ENCODE peak calls at places on chromosomes 4 and X, in four cellular contexts. E, D, C and A are unnamed samples.

GRCh38 chr4:15654556-15655222 is 468 bp downstream of the FBXL5 start:
- DNase-seq in D (peak), E (peak), C (peak), A (no peak)

GRCh38 chr4:158529505-158529904 is 7.8 kb downstream of the RXFP1 start:
- DNase-seq in D (no peak), E (no peak), C (no peak), A (no peak)

GRCh38 chr4:65791807-65792308 is 121.6 kb upstream of the EPHA5 start:
- DNase-seq in E (no peak), D (peak), C (no peak), A (no peak)

GRCh38 chr4:55216871-55217635 is 91.7 kb upstream of the KDR start:
- DNase-seq in C (no peak), D (no peak), E (no peak), A (no peak)

GRCh38 chr4:7387925-7388324 is 46.8 kb downstream of the PSAPL1 start:
- DNase-seq in E (no peak), C (no peak), D (no peak), A (no peak)

GRCh38 chrX:37876716-37877115 is 29.3 kb upstream of the DYNLT3 start:
- DNase-seq in C (no peak), E (no peak), D (no peak), A (no peak)

GRCh38 chr4:175380841-175381240 is 431.2 kb downstream of the GPM6A start:
- DNase-seq in C (no peak), E (no peak), D (no peak), A (no peak)

GRCh38 chr4:92265066-92265465 is 38.7 kb upstream of the GRID2 start:
- DNase-seq in D (no peak), E (no peak), C (no peak), A (no peak)

GRCh38 chr4:68451246-68452211 is 4.3 kb downstream of the TMPRSS11E start:
- DNase-seq in C (no peak), D (no peak), E (no peak), A (peak)

GRCh38 chr4:21205821-21206531 is 505.7 kb downstream of the PACRGL start:
- DNase-seq in C (no peak), D (no peak), E (no peak), A (no peak)

GRCh38 chr4:40550900-40551546 is 78.6 kb downstream of the RBM47 start:
- DNase-seq in D (peak), C (no peak), E (no peak), A (peak)

GRCh38 chrX:111585337-111585736 is 73.9 kb downstream of the SERTM2 start:
- DNase-seq in E (no peak), D (no peak), C (no peak), A (no peak)

GRCh38 chr4:182201871-182202270 is 41.3 kb upstream of the TENM3 start:
- DNase-seq in C (no peak), D (no peak), E (no peak), A (no peak)
- H3K4me3 ChIP-seq in C (no peak), D (no peak), E (no peak), A (no peak)

DNA sequence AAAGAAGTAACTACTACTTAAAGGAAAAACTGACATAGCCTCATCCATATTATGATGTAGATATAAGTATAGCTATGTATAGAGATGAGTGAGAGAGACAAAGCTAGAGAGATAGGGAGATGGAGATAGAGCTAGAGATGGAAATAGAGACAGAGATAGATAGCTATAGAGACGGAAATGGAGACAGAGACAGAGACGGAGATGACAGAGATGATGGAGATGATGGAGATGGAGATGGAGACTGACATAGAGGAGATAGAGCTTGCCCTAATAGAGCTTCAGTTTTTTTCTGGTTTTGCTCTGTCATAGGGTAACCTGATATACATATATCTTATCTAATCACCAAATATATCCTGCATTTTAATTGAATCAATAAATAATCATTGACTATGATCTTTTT is 4.3 kb downstream of the EDNRA start:
- DNase-seq in C (no peak), E (no peak), D (no peak), A (no peak)
- H3K4me3 ChIP-seq in C (no peak), E (no peak), D (no peak), A (no peak)

DNA sequence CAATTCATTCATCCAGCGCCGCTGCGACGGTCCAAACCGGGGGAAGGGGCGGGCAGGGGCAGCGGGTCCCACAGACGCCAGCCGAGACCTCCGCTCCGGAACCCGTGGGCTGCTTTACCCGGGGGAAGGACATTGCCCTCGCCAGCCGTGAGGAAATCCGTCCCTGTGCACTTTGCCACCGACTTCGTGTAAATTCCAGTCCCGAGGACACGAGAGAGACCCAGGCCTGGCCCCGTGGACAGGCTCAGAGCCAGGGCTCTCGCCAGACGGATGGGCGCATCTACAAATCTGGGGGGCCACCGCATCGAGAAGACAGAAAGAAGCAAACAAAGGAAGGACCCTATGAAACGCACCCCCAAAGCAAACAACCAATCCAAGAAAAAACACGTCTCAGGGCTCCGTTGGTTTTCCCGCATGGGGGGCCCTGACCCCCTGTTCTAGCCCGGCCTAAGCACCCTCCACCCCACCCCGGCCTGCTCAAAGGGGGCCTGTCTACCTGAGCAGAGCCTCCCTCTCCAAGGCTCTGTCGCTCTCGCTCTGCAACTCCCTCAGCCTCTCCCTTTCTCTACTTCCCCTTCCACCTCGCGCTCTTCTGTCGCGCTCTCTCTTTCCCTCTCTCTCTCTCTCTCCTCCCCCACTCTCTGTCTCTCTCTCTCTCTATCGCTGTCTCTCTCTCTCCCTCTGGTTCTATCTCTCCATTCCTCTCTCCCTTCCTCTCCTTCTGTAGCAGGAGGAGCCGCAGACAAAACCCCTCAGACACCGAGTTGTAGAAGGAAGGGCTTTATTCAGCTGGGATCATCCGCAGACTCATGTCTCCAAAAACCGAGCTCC is 11.3 kb downstream of the FRG2 start:
- DNase-seq in D (no peak), E (no peak), C (no peak), A (no peak)
- H3K4me3 ChIP-seq in D (no peak), E (no peak), C (no peak), A (no peak)

GRCh38 chrX:66014084-66014483 is 25.8 kb downstream of the VSIG4 start:
- DNase-seq in C (no peak), E (no peak), D (no peak), A (no peak)

GRCh38 chrX:66016905-66017658 is 22.8 kb downstream of the VSIG4 start:
- DNase-seq in D (no peak), E (no peak), C (no peak), A (no peak)

GRCh38 chrX:66014560-66014959 is 25.3 kb downstream of the VSIG4 start:
- DNase-seq in D (no peak), C (no peak), E (no peak), A (no peak)

GRCh38 chrX:66015906-66016689 is 23.8 kb downstream of the VSIG4 start:
- DNase-seq in D (no peak), E (no peak), C (no peak), A (no peak)

DNA sequence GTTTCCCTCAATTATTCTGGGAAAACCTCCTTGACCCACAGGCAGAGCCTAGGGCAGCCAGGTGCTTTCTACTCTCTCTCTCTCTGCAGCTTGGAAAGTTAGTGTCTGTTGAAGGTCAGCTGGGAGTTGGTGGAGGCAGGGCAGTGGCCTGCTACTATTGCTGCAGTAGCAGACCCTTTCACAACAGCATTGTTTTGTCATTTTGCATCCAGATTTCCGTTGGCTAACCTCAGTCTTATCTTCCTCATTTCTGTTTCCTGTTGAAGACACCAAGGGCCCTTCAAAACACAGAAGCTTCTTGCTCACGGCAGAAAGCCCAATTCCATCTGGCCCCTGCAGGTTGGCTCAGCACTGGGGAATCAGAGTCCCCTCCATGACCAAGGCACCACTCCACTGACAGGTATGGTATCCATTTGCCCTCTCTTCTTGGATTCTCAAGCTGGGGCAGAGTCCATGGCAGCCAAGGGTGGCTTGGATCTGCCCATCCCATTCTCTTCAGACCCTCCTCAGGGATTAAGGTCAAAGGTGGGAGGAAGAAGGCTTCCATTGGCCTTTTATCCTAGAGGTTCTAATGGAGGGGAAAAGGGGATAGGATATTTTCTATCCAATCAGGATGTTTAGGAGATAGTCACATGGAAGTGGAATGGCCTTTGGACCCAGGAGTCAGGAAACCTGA is 24.6 kb downstream of the VSIG4 start:
- DNase-seq in E (no peak), C (peak), D (no peak), A (peak)
- H3K4me3 ChIP-seq in E (no peak), C (no peak), D (no peak), A (peak)